ENCODE peak calls at places on chromosomes 4 and X, in nine cellular contexts. H is amniotic stem cell; B is T-helper 9 cell; M is astrocyte of the cerebellum; T is DMS53; J is stimulated activated CD4-positive, alpha-beta T cell treated with anti-CD3 and anti-CD28 coated beads, Interleukin-4, amount 100 ng/mL, for 48 hours; I is activated CD4-positive, alpha-beta T cell treated with anti-CD3 and anti-CD28 coated beads, Interleukin-2, amount 50 U/mL, for 1 hour; D is mucosa of gallbladder; P is HuH-7. V is an unnamed sample.

GRCh38 chrX:45506149-45506768 is 305.6 kb upstream of the DIPK2B start:
- DNase-seq in H (no peak), B (no peak), M (no peak), T (peak), J (no peak), I (no peak), D (no peak), P (no peak), V (no peak)

GRCh38 chrX:40496728-40497127 is 84.0 kb upstream of the ATP6AP2 start:
- DNase-seq in H (no peak), B (no peak), M (peak), T (peak), J (no peak), I (no peak), D (no peak), P (no peak), V (no peak)

GRCh38 chr4:53622739-53623151 is 31.5 kb upstream of the LNX1 start:
- DNase-seq in H (peak), B (no peak), M (no peak), T (no peak), J (no peak), I (no peak), D (no peak), P (no peak), V (no peak)

GRCh38 chr4:145619639-145619996 is 433 bp downstream of the MMAA start:
- DNase-seq in H (no peak), B (peak), M (peak), T (peak), J (peak), I (peak), D (peak), P (peak), V (peak)

GRCh38 chr4:87529187-87529586 is at the start of gene SPARCL1:
- DNase-seq in H (no peak), B (no peak), M (no peak), T (no peak), J (no peak), I (no peak), D (peak), P (no peak), V (no peak)

GRCh38 chr4:108702960-108703359 is 52.6 kb downstream of the OSTC start:
- DNase-seq in H (no peak), B (no peak), M (peak), T (no peak), J (no peak), I (no peak), D (no peak), P (no peak), V (no peak)

GRCh38 chr4:180923476-180923875 is 1319.7 kb upstream of the TENM3 start:
- DNase-seq in H (peak), B (no peak), M (no peak), T (no peak), J (no peak), I (no peak), D (no peak), P (no peak), V (no peak)

GRCh38 chrX:107728342-107729099 is 47.1 kb downstream of the TSC22D3 start:
- DNase-seq in H (no peak), B (no peak), M (no peak), T (no peak), J (no peak), I (no peak), D (no peak), P (no peak), V (no peak)

GRCh38 chr4:107719211-107719926 is 665 bp downstream of the PAPSS1 start:
- DNase-seq in H (no peak), B (no peak), M (no peak), T (peak), J (peak), I (no peak), D (no peak), P (peak), V (no peak)

V was measured in B cell.